ENCODE peak calls at places on chromosomes 13 and 19, in eight cellular contexts. V, Z, F, I, K, U, J and L are unnamed samples.

GRCh38 chr13:79966502-79966901 is 374.4 kb downstream of the SPRY2 start:
- DNase-seq in K (no peak), V (no peak), J (no peak), F (no peak), I (no peak), U (no peak), Z (no peak), L (no peak)

GRCh38 chr13:109790951-109791605 is 4.7 kb upstream of the IRS2 start:
- DNase-seq in I (peak), U (no peak), Z (no peak), K (peak), F (no peak), J (peak), V (peak), L (peak)

GRCh38 chr13:72599148-72599743 is 128.2 kb downstream of the MZT1 start:
- DNase-seq in J (no peak), V (no peak), Z (no peak), U (no peak), K (no peak), I (no peak), F (no peak), L (no peak)

GRCh38 chr19:6030214-6030507 is 52.2 kb upstream of the RANBP3 start:
- DNase-seq in I (no peak), K (no peak), Z (no peak), F (no peak), J (no peak), V (no peak), U (no peak), L (no peak)

GRCh38 chr19:17255150-17255621 is 9.4 kb downstream of the USHBP1 start:
- DNase-seq in K (no peak), I (peak), F (no peak), J (no peak), Z (no peak), U (no peak), V (no peak), L (no peak)

GRCh38 chr19:57436392-57436791 is 1.3 kb downstream of the ZNF749 start:
- DNase-seq in U (no peak), V (no peak), K (no peak), I (no peak), Z (no peak), F (no peak), J (no peak), L (no peak)

GRCh38 chr13:89982406-89983085 is 1364.9 kb upstream of the MIR17HG start:
- DNase-seq in F (no peak), J (no peak), U (no peak), V (no peak), I (no peak), Z (no peak), K (no peak), L (no peak)

GRCh38 chr19:13208131-13208963 is 58.1 kb downstream of the IER2 start:
- DNase-seq in J (no peak), Z (peak), U (no peak), K (peak), V (peak), I (no peak), F (peak), L (peak)